ENCODE peak calls at places on chromosome 2, in six cellular contexts. D, O, A, E, Y and F are unnamed samples. For H3K4me1, the result is how much of the 10 kb centered on the place peaks cover.

GRCh38 chr2:218301176-218301819 is 9.0 kb upstream of the TMBIM1 start:
- DNase-seq in D (peak), O (peak), A (peak), E (peak), Y (peak), F (peak)

GRCh38 chr2:41775381-41776025 is 272.3 kb upstream of the PKDCC start:
- DNase-seq in D (no peak), O (no peak), A (no peak), E (no peak), Y (no peak), F (no peak)

GRCh38 chr2:29110916-29111315 is 4.3 kb upstream of the CLIP4 start:
- DNase-seq in D (peak), O (no peak), A (peak), E (peak), Y (peak), F (no peak)

GRCh38 chr2:10378189-10378588 is 69.9 kb downstream of the ODC1 start:
- DNase-seq in D (no peak), O (no peak), A (no peak), E (no peak), Y (no peak), F (no peak)

GRCh38 chr2:657766-658165 is 19.4 kb downstream of the TMEM18 start:
- DNase-seq in D (no peak), O (no peak), A (no peak), E (no peak), Y (no peak), F (no peak)

GRCh38 chr2:16223481-16224177 is 283.3 kb downstream of the MYCN start:
- DNase-seq in D (no peak), O (no peak), A (no peak), E (no peak), Y (no peak), F (no peak)

GRCh38 chr2:191226196-191226595 is 19.0 kb upstream of the MYO1B start:
- DNase-seq in D (peak), O (no peak), A (no peak), E (no peak), Y (no peak), F (no peak)

GRCh38 chr2:167756427-167756826 is 491.0 kb downstream of the STK39 start:
- DNase-seq in D (peak), O (no peak), A (peak), E (no peak), Y (no peak), F (peak)

GRCh38 chr2:238713234-238713832 is 134.6 kb upstream of the TWIST2 start:
- DNase-seq in D (no peak), O (no peak), A (no peak), E (no peak), Y (no peak), F (no peak)

GRCh38 chr2:26412091-26412673 is 10.5 kb downstream of the DRC1 start:
- DNase-seq in D (no peak), O (peak), A (peak), E (no peak), Y (no peak), F (no peak)

GRCh38 chr2:40181855-40182254 is 270.0 kb downstream of the SLC8A1 start:
- DNase-seq in D (no peak), O (no peak), A (no peak), E (no peak), Y (no peak), F (no peak)

GRCh38 chr2:219875036-219875435 is 247.6 kb downstream of the SLC4A3 start:
- DNase-seq in D (no peak), O (no peak), A (peak), E (no peak), Y (no peak), F (peak)

GRCh38 chr2:104856086-104856972 is 2.4 kb downstream of the POU3F3 start:
- DNase-seq in D (no peak), O (no peak), A (peak), E (no peak), Y (no peak), F (peak)

GRCh38 chr2:201813996-201814845 is 7.9 kb downstream of the CDK15 start:
- DNase-seq in D (no peak), O (no peak), A (no peak), E (peak), Y (no peak), F (no peak)
- H3K4me2 ChIP-seq in D (no peak), O (no peak), A (no peak), E (no peak), Y (no peak), F (no peak)

DNA sequence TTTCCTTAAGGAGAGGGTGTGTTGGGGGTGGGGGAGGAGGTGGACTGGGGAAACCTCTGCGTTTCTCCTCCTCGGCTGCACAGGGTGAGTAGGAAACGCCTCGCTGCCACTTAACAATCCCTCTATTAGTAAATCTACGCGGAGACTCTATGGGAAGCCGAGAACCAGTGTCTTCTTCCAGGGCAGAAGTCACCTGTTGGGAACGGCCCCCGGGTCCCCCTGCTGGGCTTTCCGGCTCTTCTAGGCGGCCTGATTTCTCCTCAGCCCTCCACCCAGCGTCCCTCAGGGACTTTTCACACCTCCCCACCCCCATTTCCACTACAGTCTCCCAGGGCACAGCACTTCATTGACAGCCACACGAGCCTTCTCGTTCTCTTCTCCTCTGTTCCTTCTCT is 2.1 kb upstream of the SP9 start:
- DNase-seq in D (no peak), O (no peak), A (peak), E (no peak), Y (peak), F (peak)
- H3K4me1 ChIP-seq in D (under half), O (under half), A (under half), E (under half), Y (under half), F (under half)

GRCh38 chr2:215138466-215138865 is at the start of gene ABCA12:
- DNase-seq in D (no peak), O (peak), A (peak), E (no peak), Y (no peak), F (no peak)
- H3K4me2 ChIP-seq in D (peak), O (peak), A (no peak), E (no peak), Y (peak), F (no peak)

GRCh38 chr2:157840568-157841156 is 35.5 kb downstream of the ACVR1 start:
- DNase-seq in D (peak), O (no peak), A (no peak), E (peak), Y (no peak), F (no peak)
- H3K4me1 ChIP-seq in D (under half), O (under half), A (under half), E (under half), Y (under half), F (under half)